ENCODE peak calls at places on chromosomes 6 and 20, in four cellular contexts. N, B, J and A are unnamed samples.

GRCh38 chr6:54020311-54020710 is 90.9 kb upstream of the MLIP start:
- DNase-seq in N (no peak), B (no peak), J (no peak), A (no peak)

GRCh38 chr6:35668708-35669440 is 19.8 kb downstream of the FKBP5 start:
- DNase-seq in N (peak; percentile 36), B (no peak), J (no peak), A (peak; percentile 80)

GRCh38 chr6:132251711-132252110 is 149.6 kb downstream of the MOXD1 start:
- DNase-seq in N (no peak), B (no peak), J (no peak), A (no peak)

GRCh38 chr20:8489094-8489883 is 357.2 kb downstream of the PLCB1 start:
- DNase-seq in N (no peak), B (no peak), J (no peak), A (no peak)

GRCh38 chr6:113306552-113307145 is 550.5 kb upstream of the MARCKS start:
- DNase-seq in N (peak; percentile 49), B (peak; percentile 62), J (peak; percentile 70), A (no peak)

GRCh38 chr6:131160254-131160758 is 25.0 kb downstream of the AKAP7 start:
- DNase-seq in N (no peak), B (no peak), J (no peak), A (no peak)

GRCh38 chr20:54368578-54368977 is 106.8 kb upstream of the DOK5 start:
- DNase-seq in N (no peak), B (no peak), J (no peak), A (peak; percentile 12)

GRCh38 chr6:79605968-79606764 is 25.0 kb upstream of the SH3BGRL2 start:
- DNase-seq in N (no peak), B (no peak), J (no peak), A (no peak)

GRCh38 chr20:37986063-37986858 is 47.0 kb downstream of the TTI1 start:
- DNase-seq in N (no peak), B (no peak), J (no peak), A (peak; percentile 5)

GRCh38 chr6:69179681-69180080 is 544.6 kb downstream of the ADGRB3 start:
- DNase-seq in N (no peak), B (peak; percentile 21), J (no peak), A (no peak)

GRCh38 chr6:74654296-74654695 is 551.6 kb downstream of the COL12A1 start:
- DNase-seq in N (peak; percentile 20), B (peak; percentile 42), J (no peak), A (no peak)

GRCh38 chr6:53353624-53354023 is 4.9 kb upstream of the ELOVL5 start:
- DNase-seq in N (no peak), B (no peak), J (no peak), A (no peak)

GRCh38 chr6:166058064-166058739 is 109.4 kb downstream of the TBXT start:
- DNase-seq in N (peak; percentile 73), B (no peak), J (no peak), A (no peak)

GRCh38 chr6:157798851-157799250 is 24.2 kb upstream of the SNX9 start:
- DNase-seq in N (no peak), B (no peak), J (no peak), A (no peak)

GRCh38 chr6:31178143-31179041 is 7.9 kb upstream of the POU5F1 start:
- DNase-seq in N (no peak), B (no peak), J (no peak), A (no peak)

GRCh38 chr6:1580585-1580984 is 29.1 kb upstream of the FOXC1 start:
- DNase-seq in N (no peak), B (no peak), J (no peak), A (no peak)

GRCh38 chr6:155248021-155249001 is 15.5 kb upstream of the CLDN20 start:
- DNase-seq in N (peak; percentile 78), B (peak; percentile 26), J (no peak), A (peak; percentile 72)

GRCh38 chr6:129607581-129608186 is 102.3 kb downstream of the ARHGAP18 start:
- DNase-seq in N (peak; percentile 44), B (no peak), J (no peak), A (peak; percentile 32)

GRCh38 chr6:15417811-15418210 is 171.9 kb downstream of the JARID2 start:
- DNase-seq in N (peak; percentile 44), B (peak; percentile 98), J (no peak), A (no peak)

GRCh38 chr6:134057478-134057877 is 5.1 kb upstream of the SLC2A12 start:
- DNase-seq in N (no peak), B (peak; percentile 94), J (no peak), A (no peak)

GRCh38 chr6:43172127-43173007 is 1.3 kb downstream of the SRF start:
- DNase-seq in N (peak; percentile 67), B (peak; percentile 47), J (peak; percentile 72), A (peak; percentile 59)

GRCh38 chr6:119957195-119957594 is 607.6 kb upstream of the MAN1A1 start:
- DNase-seq in N (no peak), B (no peak), J (no peak), A (no peak)

GRCh38 chr6:35051393-35051792 is 89.7 kb downstream of the TCP11 start:
- DNase-seq in N (no peak), B (no peak), J (no peak), A (no peak)

GRCh38 chr6:167968091-167968490 is 29.4 kb upstream of the KIF25 start:
- DNase-seq in N (peak; percentile 3), B (no peak), J (no peak), A (no peak)

GRCh38 chr6:81950877-81951276 is 198.4 kb upstream of the TENT5A start:
- DNase-seq in N (peak; percentile 66), B (peak; percentile 72), J (no peak), A (no peak)

GRCh38 chr20:53298260-53298659 is 295.4 kb downstream of the ZNF217 start:
- DNase-seq in N (no peak), B (no peak), J (no peak), A (no peak)

GRCh38 chr20:37990571-37991151 is 42.6 kb downstream of the TTI1 start:
- DNase-seq in N (peak; percentile 94), B (peak; percentile 91), J (peak; percentile 82), A (peak; percentile 9)

GRCh38 chr6:80962382-80962781 is 790.1 kb downstream of the TENT5A start:
- DNase-seq in N (no peak), B (no peak), J (no peak), A (no peak)

GRCh38 chr6:35775031-35775430 is 1.4 kb upstream of the CLPSL2 start:
- DNase-seq in N (no peak), B (no peak), J (no peak), A (no peak)

GRCh38 chr6:14703586-14703985 is 542.3 kb upstream of the JARID2 start:
- DNase-seq in N (no peak), B (no peak), J (no peak), A (peak; percentile 87)

DNA sequence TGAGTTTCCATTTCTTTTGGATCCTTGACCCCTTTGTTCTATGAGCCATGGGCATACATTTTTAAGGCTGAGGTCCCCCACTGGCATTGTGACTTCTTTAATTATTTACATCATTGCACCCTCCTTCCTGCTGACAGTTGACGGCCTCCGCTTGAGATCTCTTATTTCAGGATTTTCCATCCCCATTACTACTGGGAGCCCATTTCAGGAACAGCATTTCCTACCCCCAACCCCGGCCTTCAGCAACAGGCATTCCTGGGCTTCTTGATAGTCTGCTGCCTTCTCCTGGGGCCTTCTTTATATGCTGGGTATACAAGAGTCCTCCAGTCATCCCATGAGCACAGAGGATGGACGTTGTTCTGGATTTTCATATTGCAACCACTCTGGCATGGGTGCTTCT is 3.8 kb downstream of the ULBP1 start:
- DNase-seq in N (no peak), B (no peak), J (no peak), A (no peak)
- H3K27me3 ChIP-seq in N (peaks cover 3% of the 10 kb centered on the region), B (peaks cover 18% of the 10 kb centered on the region), J (peaks cover 25% of the 10 kb centered on the region), A (peaks cover 46% of the 10 kb centered on the region)

GRCh38 chr20:51021067-51022025 is 1.6 kb downstream of the KCNG1 start:
- DNase-seq in N (no peak), B (peak; percentile 31), J (no peak), A (peak; percentile 23)
- H3K27me3 ChIP-seq in N (no peaks in the 10 kb centered on the region), B (peaks cover 5% of the 10 kb centered on the region), J (peaks cover 31% of the 10 kb centered on the region), A (peaks cover 54% of the 10 kb centered on the region)

DNA sequence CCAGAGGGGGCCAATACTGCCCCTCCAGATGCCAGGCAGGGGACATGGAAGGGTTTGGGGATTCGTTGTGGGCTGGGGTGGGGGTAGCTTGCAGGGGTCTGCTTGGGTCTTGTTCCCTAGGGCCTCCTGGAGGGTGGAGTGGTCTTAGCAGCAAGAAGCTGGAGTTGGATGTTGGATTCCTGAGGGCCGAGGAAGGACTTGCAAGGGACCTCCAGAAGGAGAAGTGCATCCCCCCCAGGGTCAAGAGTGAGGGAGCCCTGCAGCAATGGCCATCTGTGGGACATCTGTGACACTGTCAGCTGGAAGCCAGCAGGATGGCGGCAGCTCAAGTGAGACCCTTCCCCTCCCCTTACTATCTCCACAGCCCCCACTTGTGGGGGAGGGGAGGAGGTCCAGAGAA is 25.4 kb upstream of the CCN5 start:
- DNase-seq in N (no peak), B (no peak), J (no peak), A (no peak)
- H3K27me3 ChIP-seq in N (no peaks in the 10 kb centered on the region), B (no peaks in the 10 kb centered on the region), J (no peaks in the 10 kb centered on the region), A (no peaks in the 10 kb centered on the region)

GRCh38 chr20:62728028-62728780 is 19.6 kb downstream of the NTSR1 start:
- DNase-seq in N (no peak), B (no peak), J (peak; percentile 33), A (no peak)

GRCh38 chr20:62725596-62726268 is 17.1 kb downstream of the NTSR1 start:
- DNase-seq in N (no peak), B (no peak), J (no peak), A (no peak)

GRCh38 chr20:62726276-62726675 is 17.6 kb downstream of the NTSR1 start:
- DNase-seq in N (no peak), B (no peak), J (peak; percentile 26), A (no peak)

GRCh38 chr20:62727584-62728027 is 19.0 kb downstream of the NTSR1 start:
- DNase-seq in N (no peak), B (no peak), J (peak; percentile 33), A (no peak)

GRCh38 chr20:62726716-62727583 is 18.3 kb downstream of the NTSR1 start:
- DNase-seq in N (no peak), B (no peak), J (peak; percentile 46), A (no peak)
- H3K27me3 ChIP-seq in N (peaks cover 32% of the 10 kb centered on the region), B (peaks cover 2% of the 10 kb centered on the region), J (peaks cover 12% of the 10 kb centered on the region), A (peaks cover 70% of the 10 kb centered on the region)

DNA sequence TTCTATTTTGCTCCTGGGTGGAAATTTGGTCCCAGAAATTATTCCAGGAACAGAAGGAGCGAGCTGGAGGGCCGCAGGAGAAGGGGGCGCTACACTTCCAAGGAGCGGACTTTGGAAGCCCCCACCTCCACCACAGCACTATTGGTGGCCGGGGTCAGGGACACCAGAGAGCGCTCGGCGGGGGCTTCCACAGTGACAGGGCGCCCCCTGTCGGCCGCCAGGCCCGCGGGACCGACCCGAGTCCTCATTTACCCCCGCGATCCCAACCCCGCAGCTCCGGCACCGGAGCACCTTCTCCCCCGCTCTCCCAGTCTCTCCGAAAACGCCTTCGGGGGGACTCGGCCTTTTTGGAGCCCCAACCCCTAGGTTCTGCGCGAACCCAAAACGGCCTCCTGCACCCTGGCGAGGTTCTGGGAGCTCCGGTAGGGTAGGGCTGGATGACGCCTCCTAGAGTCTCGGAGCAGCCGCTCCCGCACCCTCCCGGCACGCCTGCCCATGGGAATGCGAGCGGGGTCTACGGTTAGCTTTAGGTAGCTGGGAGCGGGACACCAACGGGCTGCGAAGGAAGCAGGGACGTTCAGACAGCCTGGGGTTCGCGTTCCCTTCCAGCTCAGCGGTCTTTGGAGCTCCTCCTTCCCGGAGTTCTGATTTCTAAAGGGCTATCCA is 2.4 kb upstream of the FOXA2 start:
- DNase-seq in N (peak; percentile 30), B (no peak), J (peak; percentile 65), A (no peak)
- H3K27me3 ChIP-seq in N (peaks cover 80% of the 10 kb centered on the region), B (peaks cover 48% of the 10 kb centered on the region), J (peaks cover 43% of the 10 kb centered on the region), A (peaks cover 79% of the 10 kb centered on the region)